ENCODE peak calls at places on chromosomes 5 and 9, in ten cellular contexts. V, Z, F, J, D, Y, L, N, Q and P are unnamed samples.

GRCh38 chr5:83711982-83712601 is 8.6 kb downstream of the HAPLN1 start:
- DNase-seq in V (peak), Z (peak), F (no peak), J (no peak), D (no peak), Y (no peak), L (no peak), N (peak), Q (peak), P (no peak)

GRCh38 chr9:36560813-36561212 is 11.9 kb upstream of the MELK start:
- DNase-seq in V (no peak), Z (no peak), F (no peak), J (no peak), D (no peak), Y (no peak), L (no peak), N (no peak), Q (no peak), P (no peak)

GRCh38 chr5:109312695-109313094 is 97.1 kb downstream of the PJA2 start:
- DNase-seq in V (no peak), Z (no peak), F (no peak), J (no peak), D (no peak), Y (no peak), L (no peak), N (no peak), Q (no peak), P (no peak)

GRCh38 chr5:173268750-173269580 is 34.0 kb upstream of the NKX2-5 start:
- DNase-seq in V (no peak), Z (no peak), F (no peak), J (no peak), D (peak), Y (no peak), L (no peak), N (no peak), Q (no peak), P (no peak)

GRCh38 chr5:132065351-132065937 is 5.0 kb downstream of the IL3 start:
- DNase-seq in V (peak), Z (peak), F (peak), J (no peak), D (no peak), Y (no peak), L (no peak), N (peak), Q (peak), P (peak)

GRCh38 chr9:80885894-80886293 is 803.5 kb downstream of the TLE1 start:
- DNase-seq in V (no peak), Z (peak), F (no peak), J (no peak), D (peak), Y (no peak), L (no peak), N (no peak), Q (no peak), P (no peak)

GRCh38 chr9:108151161-108151586 is 661.6 kb upstream of the KLF4 start:
- DNase-seq in V (peak), Z (peak), F (no peak), J (no peak), D (no peak), Y (no peak), L (no peak), N (no peak), Q (peak), P (no peak)

GRCh38 chr5:173714551-173715428 is 98.3 kb upstream of the BOD1 start:
- DNase-seq in V (peak), Z (peak), F (no peak), J (no peak), D (no peak), Y (no peak), L (no peak), N (no peak), Q (no peak), P (peak)

GRCh38 chr5:3925935-3926334 is 330.3 kb downstream of the IRX1 start:
- DNase-seq in V (no peak), Z (no peak), F (no peak), J (no peak), D (no peak), Y (no peak), L (no peak), N (no peak), Q (no peak), P (no peak)

GRCh38 chr5:135075621-135076585 is 41.9 kb upstream of the PITX1 start:
- DNase-seq in V (no peak), Z (no peak), F (no peak), J (no peak), D (no peak), Y (no peak), L (no peak), N (no peak), Q (no peak), P (no peak)

GRCh38 chr5:179530069-179530998 is 20.0 kb upstream of the RUFY1 start:
- DNase-seq in V (peak), Z (peak), F (no peak), J (no peak), D (peak), Y (peak), L (no peak), N (no peak), Q (peak), P (no peak)